ENCODE peak calls at places on chromosome 17, in ten cellular contexts. V is psoas muscle; W is CD8-positive, alpha-beta memory T cell; D is GM23248; B is PC-9; L is upper lobe of right lung; O is heart left ventricle; F is prostate gland; Y is lower lobe of right lung; M is CD4-positive, alpha-beta memory T cell. G is an unnamed sample.

GRCh38 chr17:80208050-80208449 is 12.1 kb downstream of the SGSH start:
- DNase-seq in O (no peak), Y (no peak), L (no peak), W (no peak), M (no peak), D (no peak), F (no peak), B (no peak), V (no peak), G (no peak)

GRCh38 chr17:17505151-17505550 is 9.0 kb upstream of the RASD1 start:
- DNase-seq in O (no peak), F (no peak), D (no peak), B (no peak), V (peak; percentile 8), M (no peak), Y (no peak), W (no peak), L (no peak), G (no peak)

GRCh38 chr17:50763716-50764450 is 3.4 kb downstream of the ANKRD40CL start:
- DNase-seq in Y (no peak), V (no peak), B (no peak), O (no peak), W (no peak), D (no peak), M (no peak), F (peak; percentile 58), L (no peak), G (no peak)

GRCh38 chr17:74552037-74552436 is 6.1 kb upstream of the CD300C start:
- DNase-seq in D (peak; percentile 58), F (no peak), W (no peak), L (no peak), V (no peak), O (no peak), M (no peak), Y (no peak), B (no peak), G (no peak)

GRCh38 chr17:65660947-65661346 is 99.5 kb upstream of the AXIN2 start:
- DNase-seq in Y (no peak), O (no peak), L (no peak), V (no peak), W (no peak), F (no peak), B (no peak), D (peak; percentile 92), M (no peak), G (no peak)

GRCh38 chr17:78356163-78356713 is 3.6 kb downstream of the SOCS3 start:
- DNase-seq in W (peak; percentile 90), O (no peak), V (no peak), F (no peak), D (peak; percentile 93), B (peak; percentile 57), M (peak; percentile 96), L (no peak), Y (peak; percentile 75), G (no peak)

GRCh38 chr17:21214015-21214776 is at the start of gene TMEM11:
- DNase-seq in Y (peak; percentile 98), L (peak; percentile 99), V (peak; percentile 97), O (peak; percentile 99), D (peak; percentile 100), F (peak; percentile 94), M (peak; percentile 95), B (peak; percentile 97), W (peak; percentile 95), G (peak; percentile 98)

GRCh38 chr17:59719526-59719925 is 12.1 kb downstream of the VMP1 start:
- DNase-seq in M (no peak), D (no peak), W (no peak), Y (no peak), L (no peak), F (no peak), B (no peak), V (no peak), O (no peak), G (no peak)

GRCh38 chr17:66551839-66552238 is 249.4 kb downstream of the PRKCA start:
- DNase-seq in O (no peak), B (no peak), F (no peak), L (no peak), M (no peak), D (no peak), W (no peak), Y (no peak), V (no peak), G (no peak)

GRCh38 chr17:16954541-16954940 is 17.4 kb downstream of the TNFRSF13B start:
- DNase-seq in D (peak; percentile 23), V (no peak), M (no peak), Y (no peak), W (no peak), B (no peak), O (no peak), L (no peak), F (no peak), G (no peak)

GRCh38 chr17:8762012-8762411 is 3.7 kb upstream of the SPDYE4 start:
- DNase-seq in Y (no peak), F (no peak), O (no peak), D (no peak), M (no peak), L (no peak), B (no peak), V (no peak), W (no peak), G (no peak)

GRCh38 chr17:8766731-8767130 is 8.4 kb upstream of the SPDYE4 start:
- DNase-seq in M (no peak), F (no peak), B (no peak), D (peak; percentile 48), O (no peak), L (no peak), W (no peak), V (no peak), Y (no peak), G (no peak)
- H3K36me3 ChIP-seq in M (no peaks in the 10 kb centered on the region), F (no peaks in the 10 kb centered on the region), B (no peaks in the 10 kb centered on the region), D (no peaks in the 10 kb centered on the region), O (no peaks in the 10 kb centered on the region), L (no peaks in the 10 kb centered on the region), W (no peaks in the 10 kb centered on the region), V (no peaks in the 10 kb centered on the region), Y (no peaks in the 10 kb centered on the region), G (no peaks in the 10 kb centered on the region)

DNA sequence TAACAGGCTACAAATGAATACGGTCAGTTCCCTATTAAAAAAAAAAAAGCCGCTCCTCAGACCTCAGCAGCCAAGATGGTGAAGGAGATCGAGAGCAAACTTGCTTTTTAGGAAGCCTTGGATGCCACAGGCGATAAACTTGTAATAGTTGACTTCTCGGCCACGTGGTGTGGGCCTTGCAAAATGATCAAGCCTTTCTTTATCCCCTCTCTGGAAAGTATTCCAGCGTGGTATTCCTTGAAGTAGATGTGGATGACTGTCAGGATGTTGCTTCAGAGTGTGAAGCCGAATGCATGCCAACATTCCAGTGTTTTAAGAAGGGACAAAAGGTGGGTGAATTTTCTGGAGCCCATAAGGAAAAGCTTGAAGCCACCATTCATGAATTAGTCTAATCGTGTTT is 11.8 kb upstream of the GGT6 start:
- DNase-seq in Y (no peak), O (no peak), L (no peak), B (no peak), V (no peak), F (no peak), M (no peak), D (no peak), W (no peak), G (no peak)
- H3K27ac ChIP-seq in Y (no peak overlapping the region), O (no peak overlapping the region), L (no peak overlapping the region), B (no peak overlapping the region), V (peak overlapping the region; percentile 2), F (no peak overlapping the region), M (no peak overlapping the region), D (no peak overlapping the region), W (no peak overlapping the region), G (no peak overlapping the region)

DNA sequence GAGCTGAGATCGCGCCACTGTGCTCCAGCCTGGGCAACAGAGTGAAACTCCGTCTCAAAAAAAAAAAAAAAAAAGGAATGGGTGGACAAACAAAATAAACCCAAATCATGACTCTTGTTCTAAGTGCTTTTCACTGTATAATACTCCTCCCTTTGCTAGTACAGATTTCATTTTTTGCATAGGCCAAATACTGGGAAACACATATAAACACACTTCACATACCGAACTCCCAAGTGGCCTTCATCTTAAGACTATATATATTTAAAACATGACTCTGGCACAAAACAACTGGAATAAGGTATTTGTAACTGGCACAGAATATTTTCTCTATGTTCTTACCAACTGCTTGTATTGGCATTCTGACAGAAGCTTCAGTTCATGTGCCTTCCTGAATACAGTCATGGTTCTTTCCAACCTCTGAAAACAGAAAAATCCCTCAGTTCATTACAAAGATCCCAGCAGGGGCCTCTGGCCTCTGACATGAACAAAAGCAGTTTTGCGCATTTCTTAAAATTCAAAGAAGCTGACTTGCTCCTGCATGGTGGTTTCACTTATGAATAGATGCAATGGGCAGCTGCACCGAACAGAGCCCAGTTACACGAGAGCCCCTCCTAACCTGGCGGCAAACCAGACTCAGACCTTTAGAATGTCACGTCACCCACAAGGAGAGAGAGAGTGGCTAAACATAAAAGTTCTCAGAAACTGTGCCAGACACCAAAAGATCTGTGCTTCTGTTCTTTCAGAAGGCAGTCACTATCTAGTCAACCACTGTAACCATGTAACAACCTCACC is 19.1 kb upstream of the COPRS start:
- DNase-seq in F (peak; percentile 35), B (no peak), V (no peak), D (no peak), Y (no peak), O (no peak), L (no peak), M (no peak), W (no peak), G (peak; percentile 52)
- H3K36me3 ChIP-seq in F (peaks cover 3% of the 10 kb centered on the region), B (peaks cover 17% of the 10 kb centered on the region), V (peaks cover 11% of the 10 kb centered on the region), D (peaks cover 70% of the 10 kb centered on the region), Y (peaks cover 100% of the 10 kb centered on the region), O (peaks cover 98% of the 10 kb centered on the region), L (peaks cover 97% of the 10 kb centered on the region), M (peaks cover 21% of the 10 kb centered on the region), W (peaks cover 20% of the 10 kb centered on the region), G (peaks cover 4% of the 10 kb centered on the region)

DNA sequence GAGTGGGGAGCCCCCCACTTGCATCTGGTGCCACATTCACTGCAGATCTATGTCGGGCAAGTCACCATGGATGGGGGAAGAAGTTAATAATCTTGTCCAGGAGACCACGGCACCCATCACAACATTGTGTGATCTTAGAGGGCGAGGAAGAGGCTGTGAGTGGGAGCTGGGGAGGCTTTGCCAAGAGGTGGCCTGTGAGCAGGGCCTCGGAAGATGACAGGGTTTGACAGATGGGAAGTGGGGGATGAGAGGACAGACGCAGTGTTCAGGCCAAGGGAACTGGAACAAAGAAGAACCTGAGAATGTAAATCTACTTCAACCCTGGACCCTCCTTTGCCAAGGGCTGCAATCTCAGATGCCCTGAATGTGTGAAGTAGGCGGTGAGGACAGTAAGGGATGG is 12.4 kb downstream of the ACE start:
- DNase-seq in O (no peak), M (no peak), F (no peak), W (no peak), B (no peak), V (no peak), Y (no peak), D (no peak), L (no peak), G (no peak)
- H3K27ac ChIP-seq in O (no peak overlapping the region), M (no peak overlapping the region), F (no peak overlapping the region), W (no peak overlapping the region), B (no peak overlapping the region), V (no peak overlapping the region), Y (no peak overlapping the region), D (no peak overlapping the region), L (no peak overlapping the region), G (no peak overlapping the region)

G was measured in aorta.